ENCODE peak calls at places on chromosomes 6 and 20, in five cellular contexts. P, O, M, Q and J are unnamed samples.

GRCh38 chr20:13119583-13119982 is 101.5 kb upstream of the ISM1 start:
- DNase-seq in P (peak; percentile 24), Q (no peak), M (peak; percentile 85), O (peak; percentile 57), J (peak; percentile 43)

GRCh38 chr6:81204741-81205140 is 547.7 kb downstream of the TENT5A start:
- DNase-seq in O (no peak), M (peak; percentile 2), P (no peak), Q (no peak), J (no peak)

GRCh38 chr20:51767867-51768758 is at the start of gene ATP9A:
- DNase-seq in M (peak; percentile 60), P (no peak), Q (peak; percentile 69), O (peak; percentile 31), J (peak; percentile 41)

GRCh38 chr6:37988131-37988530 is 168.6 kb downstream of the ZFAND3 start:
- DNase-seq in P (no peak), Q (no peak), O (peak; percentile 89), M (no peak), J (no peak)

GRCh38 chr6:141488466-141488865 is 644.3 kb upstream of the GJE1 start:
- DNase-seq in Q (no peak), O (peak; percentile 46), M (no peak), P (no peak), J (peak; percentile 15)

GRCh38 chr6:10383312-10384063 is 31.4 kb downstream of the TFAP2A start:
- DNase-seq in O (no peak), M (peak; percentile 50), Q (no peak), P (no peak), J (no peak)

GRCh38 chr6:26246057-26246456 is 118.9 kb upstream of the BTN3A2 start:
- DNase-seq in P (no peak), Q (no peak), M (no peak), O (no peak), J (no peak)

GRCh38 chr6:99334526-99335127 is 14.8 kb downstream of the FAXC start:
- DNase-seq in M (peak; percentile 87), Q (no peak), O (peak; percentile 66), P (peak; percentile 7), J (peak; percentile 65)

GRCh38 chr6:135875446-135875845 is 23.9 kb downstream of the PDE7B start:
- DNase-seq in P (no peak), Q (no peak), M (no peak), O (peak; percentile 54), J (no peak)

GRCh38 chr6:169252805-169253189 is 849 bp downstream of the THBS2 start:
- DNase-seq in M (peak; percentile 72), O (no peak), Q (peak; percentile 75), P (no peak), J (no peak)

GRCh38 chr6:16688984-16689636 is 72.2 kb downstream of the ATXN1 start:
- DNase-seq in P (no peak), Q (no peak), M (no peak), O (peak; percentile 93), J (no peak)

GRCh38 chr6:12163149-12163548 is 127.0 kb upstream of the EDN1 start:
- DNase-seq in O (no peak), P (no peak), Q (no peak), M (no peak), J (peak; percentile 44)

GRCh38 chr20:53547664-53548239 is 45.9 kb downstream of the ZNF217 start:
- DNase-seq in O (peak; percentile 76), P (peak; percentile 49), M (peak; percentile 90), Q (peak; percentile 50), J (peak; percentile 65)

GRCh38 chr6:134240664-134241431 is 77.1 kb downstream of the SGK1 start:
- DNase-seq in Q (peak; percentile 80), P (no peak), M (no peak), O (no peak), J (no peak)

GRCh38 chr20:54061106-54061881 is 9.1 kb downstream of the BCAS1 start:
- DNase-seq in P (no peak), O (peak; percentile 7), Q (no peak), M (no peak), J (no peak)

GRCh38 chr6:36979343-36979742 is 6.7 kb downstream of the MTCH1 start:
- DNase-seq in Q (peak; percentile 87), P (peak; percentile 44), M (no peak), O (peak; percentile 41), J (no peak)

GRCh38 chr20:19660808-19661378 is 97.2 kb upstream of the RIN2 start:
- DNase-seq in Q (no peak), M (no peak), O (no peak), P (no peak), J (no peak)

GRCh38 chr6:18329781-18330180 is 57.4 kb upstream of the RNF144B start:
- DNase-seq in P (no peak), Q (no peak), M (no peak), O (no peak), J (no peak)

GRCh38 chr20:62359491-62360121 is 7.5 kb downstream of the LAMA5 start:
- DNase-seq in P (no peak), Q (peak; percentile 75), M (no peak), O (no peak), J (no peak)

GRCh38 chr6:164502838-164503237 is 806.6 kb downstream of the C6orf118 start:
- DNase-seq in Q (no peak), P (no peak), M (no peak), O (no peak), J (no peak)

GRCh38 chr6:53877151-53877550 is 82.3 kb downstream of the LRRC1 start:
- DNase-seq in O (no peak), P (no peak), Q (no peak), M (no peak), J (no peak)

GRCh38 chr6:160974304-160974771 is 17.2 kb upstream of the MAP3K4 start:
- DNase-seq in Q (peak; percentile 93), M (no peak), O (peak; percentile 97), P (peak; percentile 83), J (no peak)

GRCh38 chr20:36230019-36230418 is 6.3 kb upstream of the AAR2 start:
- DNase-seq in Q (no peak), P (no peak), O (no peak), M (no peak), J (no peak)

GRCh38 chr6:135088818-135089809 is 34.5 kb upstream of the HBS1L start:
- DNase-seq in P (no peak), O (peak; percentile 72), Q (no peak), M (peak; percentile 72), J (peak; percentile 49)

GRCh38 chr6:7148100-7148822 is 40.5 kb downstream of the RREB1 start:
- DNase-seq in P (no peak), O (peak; percentile 79), Q (no peak), M (no peak), J (no peak)
- TF ChIP-seq CTCF in P (no peak), O (no peak), Q (no peak), M (no peak), J (no peak)

GRCh38 chr20:33337119-33337518 is 54.1 kb downstream of the BPIFB1 start:
- DNase-seq in P (no peak), Q (no peak), M (no peak), O (no peak), J (no peak)
- TF ChIP-seq CTCF in P (no peak), Q (no peak), M (no peak), O (no peak), J (no peak)

DNA sequence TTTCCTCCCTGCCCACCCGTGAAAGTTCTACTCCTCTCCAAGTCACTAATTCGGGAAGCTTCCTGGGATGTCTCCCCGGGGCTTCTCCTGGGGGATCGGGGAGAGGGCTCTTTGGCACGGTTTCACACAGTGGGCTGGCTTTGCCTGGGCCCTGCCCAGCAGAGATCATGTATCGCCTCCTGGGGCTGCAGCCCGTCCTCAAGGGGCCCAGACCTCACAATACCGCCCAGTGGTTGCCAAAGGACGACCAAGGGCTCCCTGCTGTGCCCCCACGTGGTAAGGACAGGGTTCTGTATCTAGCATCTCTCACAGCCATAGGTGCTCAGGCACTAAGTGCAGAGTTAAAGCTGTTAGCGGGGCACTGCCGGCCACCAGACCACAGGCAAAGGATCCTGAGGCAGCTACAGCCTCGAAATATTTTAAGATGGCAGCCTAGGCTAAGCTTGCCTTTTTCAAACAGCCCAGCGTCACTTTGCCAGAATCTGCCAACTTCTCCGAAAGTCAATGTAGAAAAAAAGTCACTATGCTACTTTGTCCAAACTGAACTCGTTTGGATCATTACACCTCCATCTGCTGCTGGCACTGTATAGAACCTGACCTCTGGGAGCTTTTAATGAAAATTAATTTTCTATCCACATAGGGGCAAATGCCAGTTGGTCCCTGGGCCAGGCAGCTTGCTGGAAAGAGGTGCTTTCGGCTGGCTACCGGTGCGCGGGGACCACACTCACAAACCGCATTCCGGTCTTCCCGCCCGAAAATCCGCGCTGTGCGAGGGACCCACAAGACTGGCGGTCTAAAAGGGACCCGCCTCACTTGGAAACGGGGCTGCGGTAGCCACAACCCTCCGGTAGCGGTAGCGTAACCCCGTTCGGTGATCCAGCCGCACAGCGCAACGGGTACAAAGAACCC is 1.3 kb upstream of the NNAT start:
- DNase-seq in Q (peak; percentile 81), O (no peak), M (peak; percentile 52), P (no peak), J (peak; percentile 26)
- TF ChIP-seq CTCF in Q (no peak), O (no peak), M (no peak), P (no peak), J (no peak)

GRCh38 chr20:59082077-59082740 is 39.6 kb upstream of the PRELID3B start:
- DNase-seq in M (peak; percentile 21), Q (no peak), P (no peak), O (peak; percentile 84), J (no peak)
- TF ChIP-seq CTCF in M (peak; percentile 43), Q (no peak), P (peak; percentile 10), O (no peak), J (no peak)

GRCh38 chr6:47924001-47924400 is 142.2 kb downstream of the OPN5 start:
- DNase-seq in Q (no peak), O (no peak), P (no peak), M (no peak), J (no peak)

GRCh38 chr6:47917202-47917601 is 135.4 kb downstream of the OPN5 start:
- DNase-seq in P (no peak), Q (no peak), O (no peak), M (no peak), J (no peak)

GRCh38 chr6:47919875-47920274 is 138.0 kb downstream of the OPN5 start:
- DNase-seq in O (no peak), P (no peak), M (no peak), Q (no peak), J (no peak)

GRCh38 chr6:47922391-47922790 is 140.6 kb downstream of the OPN5 start:
- DNase-seq in O (no peak), M (peak; percentile 60), Q (no peak), P (no peak), J (no peak)
- TF ChIP-seq CTCF in O (no peak), M (no peak), Q (no peak), P (no peak), J (no peak)